ENCODE peak calls at places on chromosomes 6 and 20, in nine cellular contexts. K, S, Z, N, L, C, U, R and F are unnamed samples. For H3K4me1 and H3K27me3, the result is how much of the 10 kb centered on the place peaks cover.

GRCh38 chr6:150633466-150633795 is 33.7 kb downstream of the PLEKHG1 start:
- DNase-seq in U (no peak), K (no peak), N (no peak), S (no peak), R (no peak), Z (no peak), C (no peak), L (peak), F (no peak)

GRCh38 chr20:36491901-36492617 is 49.3 kb upstream of the MYL9 start:
- DNase-seq in N (no peak), Z (no peak), K (no peak), C (no peak), L (no peak), R (no peak), S (no peak), U (peak), F (peak)

GRCh38 chr6:42400031-42400760 is 51.5 kb downstream of the TRERF1 start:
- DNase-seq in R (no peak), C (no peak), S (no peak), K (no peak), U (no peak), L (no peak), Z (no peak), N (no peak), F (no peak)

GRCh38 chr6:4635666-4636065 is 140.5 kb upstream of the CDYL start:
- DNase-seq in Z (no peak), L (no peak), K (no peak), U (no peak), C (no peak), R (no peak), N (no peak), S (no peak), F (no peak)

GRCh38 chr6:125924697-125925358 is 31.7 kb upstream of the HINT3 start:
- DNase-seq in S (no peak), U (no peak), K (no peak), L (no peak), N (no peak), C (no peak), R (no peak), Z (no peak), F (no peak)

GRCh38 chr6:72466971-72467566 is 154.8 kb upstream of the KCNQ5 start:
- DNase-seq in U (no peak), R (no peak), L (no peak), N (no peak), C (no peak), S (no peak), K (no peak), Z (no peak), F (no peak)

GRCh38 chr20:36113566-36114247 is 40.8 kb upstream of the EPB41L1 start:
- DNase-seq in K (no peak), C (no peak), R (no peak), L (peak), S (no peak), U (no peak), Z (no peak), N (no peak), F (peak)

GRCh38 chr6:157614026-157614484 is 209.0 kb upstream of the SNX9 start:
- DNase-seq in Z (no peak), C (no peak), K (no peak), S (peak), L (no peak), U (peak), N (no peak), R (no peak), F (no peak)

GRCh38 chr6:108742041-108742440 is 106.2 kb upstream of the ARMC2 start:
- DNase-seq in C (no peak), R (no peak), U (no peak), N (no peak), K (no peak), L (peak), S (no peak), Z (no peak), F (no peak)

GRCh38 chr6:156934054-156934424 is 156.9 kb downstream of the ARID1B start:
- DNase-seq in N (no peak), U (no peak), C (no peak), Z (no peak), R (no peak), K (no peak), L (no peak), S (no peak), F (no peak)

GRCh38 chr6:18380165-18380564 is 7.0 kb upstream of the RNF144B start:
- DNase-seq in N (no peak), R (no peak), C (no peak), L (no peak), Z (no peak), U (no peak), S (no peak), K (no peak), F (no peak)

GRCh38 chr6:1424306-1424927 is 35.0 kb downstream of the FOXF2 start:
- DNase-seq in U (no peak), K (peak), C (no peak), L (peak), N (no peak), R (peak), S (no peak), Z (peak), F (peak)

GRCh38 chr6:119575721-119576120 is 226.2 kb upstream of the MAN1A1 start:
- DNase-seq in U (no peak), C (no peak), S (no peak), K (no peak), N (no peak), L (no peak), Z (no peak), R (no peak), F (no peak)

GRCh38 chr20:25739615-25740320 is 43.1 kb upstream of the ZNF337 start:
- DNase-seq in Z (no peak), C (no peak), U (no peak), L (no peak), R (no peak), N (no peak), K (no peak), S (no peak), F (peak)

GRCh38 chr20:4167261-4168004 is 152.1 kb upstream of the RNF24 start:
- DNase-seq in U (no peak), S (no peak), C (no peak), R (no peak), Z (no peak), K (peak), N (no peak), L (no peak), F (no peak)

GRCh38 chr6:101668496-101668895 is 275.0 kb downstream of the GRIK2 start:
- DNase-seq in L (no peak), K (no peak), N (no peak), Z (no peak), U (no peak), S (no peak), C (no peak), R (no peak), F (no peak)

GRCh38 chr6:21664263-21665081 is 70.9 kb downstream of the SOX4 start:
- DNase-seq in N (peak), C (peak), R (no peak), L (no peak), S (no peak), K (peak), U (no peak), Z (peak), F (no peak)

GRCh38 chr20:46552460-46553420 is 2.3 kb upstream of the OCSTAMP start:
- DNase-seq in U (peak), N (no peak), K (no peak), C (no peak), L (no peak), R (no peak), S (no peak), Z (no peak), F (peak)

GRCh38 chr20:32326507-32326851 is 31.7 kb upstream of the ASXL1 start:
- DNase-seq in Z (no peak), S (no peak), R (no peak), U (no peak), C (no peak), K (peak), N (no peak), L (no peak), F (no peak)

GRCh38 chr6:42230320-42231034 is 12.8 kb upstream of the MRPS10 start:
- DNase-seq in R (peak), N (no peak), Z (no peak), C (no peak), L (peak), K (peak), S (no peak), U (no peak), F (no peak)

GRCh38 chr6:901696-902455 is 208.9 kb upstream of the EXOC2 start:
- DNase-seq in U (no peak), L (no peak), R (no peak), Z (no peak), S (no peak), K (no peak), C (no peak), N (no peak), F (no peak)

GRCh38 chr6:169162249-169162967 is 91.2 kb downstream of the THBS2 start:
- DNase-seq in K (no peak), Z (no peak), L (no peak), U (no peak), S (peak), N (no peak), R (no peak), C (no peak), F (no peak)

GRCh38 chr6:87407531-87407895 is 259 bp upstream of the CFAP206 start:
- DNase-seq in C (peak), L (peak), S (no peak), N (no peak), K (no peak), U (no peak), Z (no peak), R (no peak), F (no peak)

GRCh38 chr6:149012040-149012545 is 265.3 kb downstream of the UST start:
- DNase-seq in C (no peak), S (no peak), U (no peak), N (no peak), Z (no peak), L (no peak), R (peak), K (no peak), F (no peak)

GRCh38 chr6:149929422-149929821 is 6.5 kb upstream of the RAET1G start:
- DNase-seq in L (peak), K (peak), U (no peak), Z (no peak), S (no peak), N (no peak), R (no peak), C (no peak), F (no peak)

GRCh38 chr20:38143238-38143645 is 21.8 kb downstream of the TGM2 start:
- DNase-seq in S (no peak), K (peak), R (no peak), N (no peak), U (no peak), Z (no peak), C (no peak), L (no peak), F (no peak)

GRCh38 chr6:108559097-108559883 is 1.4 kb upstream of the FOXO3 start:
- DNase-seq in S (peak), R (peak), N (peak), K (peak), C (peak), L (peak), U (peak), Z (peak), F (peak)

GRCh38 chr20:38136421-38137245 is 28.4 kb downstream of the TGM2 start:
- DNase-seq in S (peak), C (no peak), L (no peak), K (no peak), Z (no peak), R (no peak), U (no peak), N (no peak), F (no peak)

GRCh38 chr6:153231048-153231635 is 100.1 kb upstream of the RGS17 start:
- DNase-seq in S (no peak), U (no peak), Z (peak), C (peak), R (no peak), L (peak), N (no peak), K (peak), F (peak)

GRCh38 chr6:124022641-124023040 is 219.0 kb downstream of the NKAIN2 start:
- DNase-seq in L (no peak), K (no peak), S (no peak), R (no peak), U (no peak), N (no peak), Z (no peak), C (no peak), F (no peak)

GRCh38 chr6:148423601-148424270 is 81.1 kb downstream of the SASH1 start:
- DNase-seq in K (no peak), R (no peak), S (no peak), U (no peak), C (no peak), L (no peak), Z (no peak), N (no peak), F (no peak)

GRCh38 chr20:50254466-50255079 is 63.9 kb downstream of the CEBPB start:
- DNase-seq in R (no peak), U (no peak), L (no peak), Z (no peak), S (no peak), N (no peak), C (no peak), K (no peak), F (no peak)

GRCh38 chr20:592506-592905 is 17.6 kb downstream of the TCF15 start:
- DNase-seq in K (no peak), L (no peak), C (no peak), U (no peak), N (no peak), S (no peak), Z (no peak), R (no peak), F (no peak)

DNA sequence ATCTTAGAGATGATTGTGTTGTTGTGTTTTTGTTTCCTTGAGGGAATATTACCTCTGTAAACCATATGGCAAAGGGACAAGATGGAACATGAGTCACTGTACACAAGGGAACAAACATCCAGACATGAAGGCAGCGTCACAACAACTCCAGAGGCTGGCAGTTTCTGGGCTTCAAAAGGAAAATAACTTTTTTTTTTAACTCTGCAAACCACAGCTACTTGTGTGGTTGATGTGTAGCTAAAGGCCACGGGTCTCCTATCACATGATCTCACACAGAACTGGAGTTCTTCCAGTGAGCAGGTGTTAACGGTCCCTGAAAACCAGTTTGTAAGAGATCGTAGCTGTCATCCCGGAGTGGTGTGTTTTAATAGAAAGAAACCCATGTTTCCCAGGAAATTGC is 33.2 kb upstream of the HBS1L start:
- DNase-seq in N (no peak), C (no peak), U (peak), S (no peak), Z (no peak), R (no peak), L (no peak), K (no peak), F (peak)
- H3K4me1 ChIP-seq in N (under half), C (under half), U (half or more), S (under half), Z (under half), R (under half), L (under half), K (under half), F (under half)

GRCh38 chr20:62995481-62995880 is 11.3 kb downstream of the BHLHE23 start:
- DNase-seq in N (no peak), K (no peak), L (no peak), C (no peak), Z (no peak), S (no peak), R (no peak), U (no peak), F (no peak)

GRCh38 chr20:62996596-62996982 is 10.2 kb downstream of the BHLHE23 start:
- DNase-seq in U (no peak), S (no peak), K (no peak), N (no peak), R (no peak), Z (no peak), C (no peak), L (no peak), F (no peak)

GRCh38 chr20:62994850-62995249 is 11.9 kb downstream of the BHLHE23 start:
- DNase-seq in N (no peak), L (no peak), Z (no peak), U (no peak), C (no peak), R (no peak), S (no peak), K (no peak), F (no peak)

GRCh38 chr20:62997626-62998025 is 9.1 kb downstream of the BHLHE23 start:
- DNase-seq in S (no peak), Z (no peak), N (no peak), K (no peak), C (no peak), L (no peak), R (no peak), U (no peak), F (no peak)

DNA sequence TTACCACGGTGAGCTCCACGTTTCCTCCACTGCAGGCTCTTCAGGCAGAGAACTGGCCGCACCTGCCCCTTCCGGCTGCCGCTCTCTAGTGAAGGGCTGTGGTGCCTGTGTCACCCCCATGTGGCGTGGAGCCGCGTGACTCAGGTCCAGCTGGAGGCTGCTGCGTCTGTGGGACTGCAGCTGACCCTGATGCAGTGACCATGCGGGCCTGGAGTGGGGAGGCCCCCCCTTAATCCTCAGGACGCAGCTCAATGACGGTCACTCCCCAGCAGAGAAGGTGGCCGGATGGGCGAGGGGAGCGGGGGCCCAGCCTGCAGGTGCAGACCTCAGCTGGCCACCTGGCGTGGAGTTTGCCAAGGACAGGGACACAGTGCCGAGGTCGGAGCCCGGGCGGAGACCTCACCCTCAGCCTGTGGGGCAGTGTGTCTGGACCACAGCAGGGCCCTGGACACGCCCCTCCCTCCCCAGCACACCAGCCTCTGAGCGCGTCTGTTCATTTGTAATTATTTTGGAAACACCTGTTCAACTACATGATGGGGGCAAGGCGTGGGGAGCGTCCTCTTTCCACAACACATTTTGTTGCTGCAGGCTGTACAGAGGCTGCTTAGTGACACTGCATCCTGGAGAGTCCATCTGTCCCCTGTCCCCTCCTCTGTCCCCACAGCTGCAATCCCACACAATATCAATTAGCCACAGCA is 10.7 kb downstream of the BHLHE23 start:
- DNase-seq in C (no peak), R (no peak), S (no peak), U (no peak), K (no peak), N (no peak), Z (no peak), L (no peak), F (no peak)
- H3K27me3 ChIP-seq in C (half or more), R (under half), S (half or more), U (under half), K (under half), N (under half), Z (half or more), L (under half), F (under half)

DNA sequence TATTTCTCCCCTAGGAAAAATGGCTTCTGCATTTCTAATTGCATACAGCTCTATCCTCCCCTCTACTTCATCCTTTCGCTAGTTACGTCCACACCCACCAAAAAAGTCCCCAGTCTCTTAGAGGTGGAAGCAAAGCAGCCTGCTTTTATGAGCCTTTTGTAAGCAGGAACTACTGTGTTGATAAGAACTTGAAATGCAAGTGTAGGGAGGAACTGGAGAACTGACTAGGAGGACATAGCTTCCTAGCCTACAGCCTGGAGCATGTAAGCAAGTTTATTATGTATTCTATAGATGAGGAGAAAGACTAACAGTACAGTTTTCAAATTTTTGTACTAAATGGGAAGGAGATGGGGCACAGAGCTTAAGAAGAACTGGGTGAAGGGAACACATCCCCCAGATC is 10.3 kb downstream of the ARHGAP18 start:
- DNase-seq in K (no peak), Z (no peak), C (no peak), R (no peak), S (no peak), L (no peak), N (no peak), U (no peak), F (no peak)
- H3K4me1 ChIP-seq in K (under half), Z (under half), C (under half), R (under half), S (under half), L (under half), N (under half), U (under half), F (under half)

DNA sequence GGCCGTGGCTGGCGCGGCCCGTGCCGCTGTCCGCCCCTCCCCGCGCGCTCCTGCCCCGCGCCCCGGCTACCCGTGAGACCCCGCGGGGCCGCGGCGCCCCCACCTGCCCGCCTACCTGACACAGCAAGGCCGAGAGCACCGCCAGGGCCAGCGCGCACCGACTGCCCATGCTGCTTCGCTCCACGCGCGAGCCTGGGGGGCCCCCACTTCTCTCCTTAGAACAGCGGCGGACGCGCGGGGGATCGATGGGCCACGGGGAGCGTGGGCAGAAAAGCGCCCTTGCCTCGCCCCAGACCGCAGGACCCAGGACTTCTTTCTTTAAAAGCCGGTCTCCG is 940 bp downstream of the DLL1 start:
- DNase-seq in K (no peak), U (no peak), Z (no peak), S (no peak), C (no peak), L (no peak), R (no peak), N (no peak), F (no peak)
- H3K27me3 ChIP-seq in K (under half), U (under half), Z (half or more), S (half or more), C (under half), L (under half), R (under half), N (under half), F (under half)

DNA sequence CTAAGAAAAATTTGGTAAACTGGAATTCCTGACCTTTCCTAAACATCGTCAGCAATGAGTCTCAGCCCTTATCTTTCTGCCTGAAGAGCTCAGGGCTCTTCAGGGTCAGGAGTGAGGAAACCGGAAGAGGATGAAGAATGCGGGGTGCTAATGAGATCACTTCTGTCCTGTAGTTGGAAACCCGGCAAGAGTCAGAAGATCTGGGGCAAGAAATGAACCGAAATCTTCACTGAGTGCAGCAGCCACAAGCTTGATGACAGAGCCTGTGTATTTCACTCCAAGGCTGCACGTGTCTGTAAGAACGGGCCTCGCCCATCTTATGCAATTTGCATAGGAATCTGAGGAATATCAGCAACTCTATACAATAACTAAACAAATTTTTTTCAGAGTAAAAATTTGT is 60.4 kb upstream of the QKI start:
- DNase-seq in C (no peak), N (no peak), R (peak), K (no peak), Z (no peak), S (no peak), L (no peak), U (no peak), F (no peak)
- H3K4me1 ChIP-seq in C (under half), N (under half), R (under half), K (under half), Z (under half), S (under half), L (under half), U (under half), F (under half)

DNA sequence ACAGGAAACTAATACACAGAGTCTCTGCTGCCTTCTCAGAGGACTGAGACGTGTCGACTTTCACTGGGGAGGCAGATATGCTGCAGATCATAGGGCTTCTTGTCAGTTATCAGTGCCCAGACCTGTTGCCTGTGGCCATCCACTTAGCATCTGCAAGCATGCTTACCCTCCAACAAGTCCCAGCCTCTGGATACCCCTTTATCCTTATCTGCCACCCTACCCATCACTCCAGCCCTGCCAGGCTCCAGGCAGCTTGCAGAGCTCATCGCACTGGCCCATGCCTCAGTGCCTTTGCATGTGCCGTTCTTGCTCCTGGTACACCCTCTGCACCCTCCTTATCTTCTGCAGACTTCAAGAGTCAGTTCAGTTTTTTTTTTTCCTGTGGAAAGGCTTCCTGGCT is 119.2 kb downstream of the TOX2 start:
- DNase-seq in L (no peak), N (no peak), Z (no peak), C (no peak), U (no peak), S (no peak), R (no peak), K (no peak), F (no peak)
- H3K27me3 ChIP-seq in L (under half), N (under half), Z (half or more), C (under half), U (under half), S (under half), R (under half), K (under half), F (under half)